ENCODE peak calls at places on chromosomes 1 and 21, in seven cellular contexts. H is endothelial cell of umbilical vein, J is left lung, K is cardiac muscle cell, V is pancreas, R is mesendoderm, F is Panc1. U is an unnamed sample.

GRCh38 chr1:94854458-94855306 is 34.5 kb downstream of the SLC44A3 start:
- DNase-seq in H (peak; percentile 94), K (peak; percentile 94), J (peak; percentile 92), R (peak; percentile 95), F (peak; percentile 70), V (peak; percentile 91), U (peak; percentile 93)

GRCh38 chr1:41665962-41666917 is 181.8 kb upstream of the EDN2 start:
- DNase-seq in H (no peak), R (peak; percentile 32), K (no peak), V (no peak), F (no peak), J (no peak), U (no peak)

GRCh38 chr1:226402615-226403521 is 5.0 kb downstream of the PARP1 start:
- DNase-seq in R (no peak), H (no peak), J (no peak), K (no peak), F (no peak), V (no peak), U (no peak)

GRCh38 chr1:43763497-43763973 is 56.2 kb downstream of the ST3GAL3 start:
- DNase-seq in R (peak; percentile 93), K (peak; percentile 93), V (no peak), J (peak; percentile 43), H (peak; percentile 89), F (peak; percentile 82), U (peak; percentile 97)

GRCh38 chr1:93143729-93144229 is 36.4 kb downstream of the TMED5 start:
- DNase-seq in V (no peak), H (no peak), J (no peak), R (no peak), K (no peak), F (no peak), U (no peak)

GRCh38 chr1:56551691-56552090 is 27.7 kb downstream of the PLPP3 start:
- DNase-seq in J (no peak), H (no peak), F (no peak), R (no peak), K (no peak), V (no peak), U (no peak)

GRCh38 chr1:229224308-229224707 is 46.6 kb upstream of the RAB4A start:
- DNase-seq in K (peak; percentile 63), F (no peak), H (no peak), J (no peak), V (no peak), R (no peak), U (peak; percentile 62)

GRCh38 chr1:6392880-6393399 is 627 bp downstream of the ACOT7 start:
- DNase-seq in H (no peak), J (no peak), V (no peak), K (no peak), F (no peak), R (no peak), U (no peak)

GRCh38 chr21:30305136-30305535 is 15.0 kb downstream of the KRTAP26-1 start:
- DNase-seq in R (no peak), J (no peak), F (no peak), K (no peak), V (no peak), H (no peak), U (no peak)

GRCh38 chr1:19926296-19927129 is 3.1 kb upstream of the PLA2G2E start:
- DNase-seq in V (no peak), F (no peak), H (peak; percentile 70), R (no peak), J (no peak), K (no peak), U (peak; percentile 16)

GRCh38 chr21:32257952-32258785 is 20.7 kb downstream of the MIS18A start:
- DNase-seq in J (peak; percentile 50), V (no peak), K (peak; percentile 91), H (peak; percentile 80), F (peak; percentile 53), R (peak; percentile 86), U (peak; percentile 71)

GRCh38 chr1:204077979-204078696 is 5.2 kb downstream of the SOX13 start:
- DNase-seq in H (no peak), K (peak; percentile 39), V (no peak), R (peak; percentile 92), F (no peak), J (peak; percentile 70), U (peak; percentile 15)
- H3K4me1 ChIP-seq in H (peaks cover 33% of the 10 kb centered on the region), K (peaks cover 49% of the 10 kb centered on the region), V (peaks cover 59% of the 10 kb centered on the region), R (peaks cover 21% of the 10 kb centered on the region), F (peaks cover 65% of the 10 kb centered on the region), J (peaks cover 69% of the 10 kb centered on the region), U (peaks cover 27% of the 10 kb centered on the region)

DNA sequence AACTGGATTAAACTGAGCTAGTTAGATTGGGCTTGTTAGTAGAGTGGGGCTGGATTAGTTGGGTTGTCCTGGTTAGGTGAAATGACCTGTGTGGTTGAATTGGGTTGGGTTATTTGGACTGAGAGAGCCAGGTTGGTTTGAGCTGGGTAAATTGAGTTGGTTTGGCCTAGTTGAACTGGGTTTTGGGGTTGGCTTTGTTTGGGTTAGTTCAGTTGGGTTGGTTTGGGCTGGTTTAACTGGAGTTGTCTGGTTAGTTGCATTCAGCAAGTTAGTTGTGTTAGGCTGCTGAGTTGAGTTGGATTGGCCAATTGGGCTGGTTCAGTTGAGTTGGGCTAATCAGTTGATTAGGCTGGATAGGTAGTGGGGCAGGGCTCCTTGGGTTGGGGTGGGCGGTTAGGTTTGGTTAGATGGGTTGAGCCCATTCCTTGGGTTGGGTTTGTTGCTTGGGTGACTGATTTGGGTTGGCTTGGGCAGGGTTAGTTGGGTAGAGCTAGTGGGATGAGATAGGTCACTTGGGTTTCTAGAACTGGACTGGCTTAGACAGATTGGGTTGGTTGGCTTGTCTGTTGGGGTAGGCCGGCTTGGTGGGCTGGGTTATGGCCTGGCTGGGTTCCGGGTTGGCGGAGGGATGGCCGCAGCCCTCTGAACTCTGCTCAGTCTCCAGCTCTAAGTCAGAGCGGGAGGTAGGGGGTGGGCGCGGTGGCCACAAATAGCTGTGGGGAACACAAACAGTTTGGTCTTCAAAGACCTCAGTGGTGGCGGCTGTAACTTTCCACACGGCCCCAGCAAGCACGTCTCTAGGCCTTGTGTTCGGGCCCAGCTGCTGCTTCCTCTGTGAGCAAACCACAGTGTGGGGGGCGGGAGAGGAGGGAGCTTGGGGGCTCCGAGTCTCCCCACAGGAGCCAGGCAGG is 67.2 kb upstream of the RUNX3 start:
- DNase-seq in R (no peak), V (no peak), K (no peak), J (no peak), F (no peak), H (no peak), U (no peak)
- H3K4me1 ChIP-seq in R (no peaks in the 10 kb centered on the region), V (no peaks in the 10 kb centered on the region), K (no peaks in the 10 kb centered on the region), J (no peaks in the 10 kb centered on the region), F (no peaks in the 10 kb centered on the region), H (no peaks in the 10 kb centered on the region), U (no peaks in the 10 kb centered on the region)

GRCh38 chr1:205517288-205517687 is 12.8 kb downstream of the CDK18 start:
- DNase-seq in K (no peak), F (no peak), J (no peak), H (no peak), R (no peak), V (no peak), U (no peak)
- H3K4me1 ChIP-seq in K (peaks cover 16% of the 10 kb centered on the region), F (peaks cover 6% of the 10 kb centered on the region), J (peaks cover 11% of the 10 kb centered on the region), H (no peaks in the 10 kb centered on the region), R (peaks cover 10% of the 10 kb centered on the region), V (no peaks in the 10 kb centered on the region), U (no peaks in the 10 kb centered on the region)

GRCh38 chr1:171212607-171213347 is 27.7 kb downstream of the FMO2 start:
- DNase-seq in V (no peak), R (no peak), K (no peak), H (no peak), J (no peak), F (no peak), U (no peak)
- H3K4me1 ChIP-seq in V (peaks cover 11% of the 10 kb centered on the region), R (peaks cover 4% of the 10 kb centered on the region), K (no peaks in the 10 kb centered on the region), H (no peaks in the 10 kb centered on the region), J (no peaks in the 10 kb centered on the region), F (no peaks in the 10 kb centered on the region), U (no peaks in the 10 kb centered on the region)

GRCh38 chr21:39030127-39030884 is 152.9 kb downstream of the PSMG1 start:
- DNase-seq in J (no peak), H (no peak), F (no peak), V (no peak), K (no peak), R (peak; percentile 94), U (no peak)

GRCh38 chr21:39033878-39034589 is 149.2 kb downstream of the PSMG1 start:
- DNase-seq in V (no peak), H (peak; percentile 39), R (no peak), K (peak; percentile 49), J (peak; percentile 80), F (no peak), U (peak; percentile 16)

GRCh38 chr21:39024538-39024937 is 158.7 kb downstream of the PSMG1 start:
- DNase-seq in H (no peak), F (no peak), V (no peak), J (no peak), R (no peak), K (no peak), U (no peak)

GRCh38 chr21:39025198-39025597 is 158.1 kb downstream of the PSMG1 start:
- DNase-seq in V (no peak), J (no peak), F (no peak), K (no peak), R (no peak), H (no peak), U (no peak)

GRCh38 chr21:39029086-39029772 is 154.0 kb downstream of the PSMG1 start:
- DNase-seq in J (no peak), V (no peak), K (peak; percentile 85), R (peak; percentile 74), F (no peak), H (no peak), U (peak; percentile 75)
- H3K4me1 ChIP-seq in J (peaks cover 3% of the 10 kb centered on the region), V (no peaks in the 10 kb centered on the region), K (peaks cover 26% of the 10 kb centered on the region), R (peaks cover 13% of the 10 kb centered on the region), F (no peaks in the 10 kb centered on the region), H (no peaks in the 10 kb centered on the region), U (peaks cover 16% of the 10 kb centered on the region)

U was measured in fibroblast of lung.